ENCODE peak calls at places on chromosomes 3 and 15, in seven cellular contexts. P is mammary epithelial cell, W is endothelial cell, Q is brain microvascular endothelial cell, B is left cardiac atrium, M is GM13977, T is NCI-H446. G is an unnamed sample.

GRCh38 chr3:66629431-66630368 is 128.9 kb upstream of the LRIG1 start:
- DNase-seq in B (no peak), T (no peak), P (no peak), W (no peak), Q (no peak), M (no peak), G (no peak)

GRCh38 chr15:63564093-63564492 is 33.1 kb upstream of the FBXL22 start:
- DNase-seq in P (no peak), Q (no peak), T (no peak), B (no peak), M (no peak), W (no peak), G (no peak)

GRCh38 chr3:122992628-122993570 is 34.7 kb downstream of the SEMA5B start:
- DNase-seq in B (peak; percentile 47), P (no peak), Q (no peak), M (no peak), T (peak; percentile 70), W (no peak), G (no peak)

GRCh38 chr3:9915252-9916141 is 1.4 kb upstream of the IL17RC start:
- DNase-seq in W (peak; percentile 66), Q (peak; percentile 18), P (no peak), M (peak; percentile 50), B (peak; percentile 80), T (no peak), G (peak; percentile 26)

GRCh38 chr3:127083778-127084355 is 101.0 kb downstream of the PLXNA1 start:
- DNase-seq in B (no peak), P (no peak), Q (no peak), W (no peak), M (no peak), T (no peak), G (no peak)

GRCh38 chr3:172512363-172512762 is 10.9 kb downstream of the TNFSF10 start:
- DNase-seq in P (no peak), T (no peak), Q (peak; percentile 52), M (no peak), W (peak; percentile 54), B (peak; percentile 79), G (no peak)

GRCh38 chr3:127036209-127037020 is 53.5 kb downstream of the PLXNA1 start:
- DNase-seq in P (no peak), W (no peak), T (no peak), Q (no peak), B (peak; percentile 24), M (no peak), G (no peak)

GRCh38 chr3:130789678-130790340 is 43.2 kb upstream of the PIK3R4 start:
- DNase-seq in B (no peak), Q (no peak), W (no peak), P (no peak), M (no peak), T (no peak), G (no peak)

GRCh38 chr3:54826255-54826691 is 101.6 kb downstream of the LRTM1 start:
- DNase-seq in P (no peak), T (no peak), B (no peak), M (no peak), W (no peak), Q (no peak), G (no peak)

GRCh38 chr3:46468758-46469600 is 4.3 kb upstream of the LTF start:
- DNase-seq in B (no peak), P (no peak), M (no peak), W (no peak), T (no peak), Q (no peak), G (no peak)

GRCh38 chr3:120908030-120908802 is at the start of gene STXBP5L:
- DNase-seq in Q (peak; percentile 54), P (peak; percentile 66), W (peak; percentile 99), B (peak; percentile 82), T (peak; percentile 97), M (peak; percentile 67), G (no peak)

GRCh38 chr15:44381223-44381622 is 46.2 kb upstream of the CTDSPL2 start:
- DNase-seq in M (no peak), T (no peak), B (no peak), P (no peak), W (no peak), Q (no peak), G (no peak)

G was measured in CD4-positive, CD25-positive, alpha-beta regulatory T cell.